ENCODE peak calls at places on chromosomes 11 and 22, in six cellular contexts. One of them, this sample, is unnamed.

GRCh38 chr11:73710964-73711363 is 49.9 kb downstream of the RAB6A start:
- DNase-seq in IMR-90: no peak
- DNase-seq in HEK293T: no peak
- DNase-seq in K562: no peak
- DNase-seq in A549: no peak
- DNase-seq in GM12878: no peak
- DNase-seq in this sample: no peak

GRCh38 chr11:132972565-132972964 is 559.7 kb downstream of the OPCML start:
- DNase-seq in IMR-90: no peak
- DNase-seq in HEK293T: no peak
- DNase-seq in K562: no peak
- DNase-seq in A549: no peak
- DNase-seq in GM12878: no peak
- DNase-seq in this sample: no peak

GRCh38 chr11:118622376-118623290 is 15.2 kb downstream of the PHLDB1 start:
- DNase-seq in IMR-90: peak; percentile 69
- DNase-seq in HEK293T: no peak
- DNase-seq in K562: peak; percentile 22
- DNase-seq in A549: peak; percentile 38
- DNase-seq in GM12878: no peak
- DNase-seq in this sample: no peak

GRCh38 chr11:47204633-47204989 is 10.2 kb upstream of the DDB2 start:
- DNase-seq in IMR-90: peak; percentile 78
- DNase-seq in HEK293T: peak; percentile 4
- DNase-seq in K562: no peak
- DNase-seq in A549: peak; percentile 46
- DNase-seq in GM12878: no peak
- DNase-seq in this sample: no peak

GRCh38 chr11:120090411-120090810 is 47.5 kb downstream of the TRIM29 start:
- DNase-seq in IMR-90: no peak
- DNase-seq in HEK293T: no peak
- DNase-seq in K562: no peak
- DNase-seq in A549: no peak
- DNase-seq in GM12878: no peak
- DNase-seq in this sample: no peak

GRCh38 chr22:29742319-29742718 is 22.5 kb downstream of the CABP7 start:
- DNase-seq in IMR-90: no peak
- DNase-seq in HEK293T: no peak
- DNase-seq in K562: no peak
- DNase-seq in A549: no peak
- DNase-seq in GM12878: no peak
- DNase-seq in this sample: no peak

GRCh38 chr22:36184433-36185035 is 17.1 kb downstream of the APOL4 start:
- DNase-seq in IMR-90: no peak
- DNase-seq in HEK293T: no peak
- DNase-seq in K562: no peak
- DNase-seq in A549: no peak
- DNase-seq in GM12878: no peak
- DNase-seq in this sample: no peak

GRCh38 chr11:104843150-104843837 is 55.0 kb downstream of the CASP12 start:
- DNase-seq in IMR-90: no peak
- DNase-seq in HEK293T: no peak
- DNase-seq in K562: no peak
- DNase-seq in A549: no peak
- DNase-seq in GM12878: no peak
- DNase-seq in this sample: no peak

GRCh38 chr22:38415561-38416321 is 39.3 kb downstream of the KCNJ4 start:
- DNase-seq in IMR-90: no peak
- DNase-seq in HEK293T: peak; percentile 70
- DNase-seq in K562: no peak
- DNase-seq in A549: no peak
- DNase-seq in GM12878: no peak
- DNase-seq in this sample: no peak

GRCh38 chr11:46522682-46523281 is 71.0 kb downstream of the AMBRA1 start:
- DNase-seq in IMR-90: no peak
- DNase-seq in HEK293T: no peak
- DNase-seq in K562: no peak
- DNase-seq in A549: no peak
- DNase-seq in GM12878: no peak
- DNase-seq in this sample: peak; percentile 37

GRCh38 chr22:25651332-25651731 is 86.9 kb downstream of the GRK3 start:
- DNase-seq in IMR-90: no peak
- DNase-seq in HEK293T: no peak
- DNase-seq in K562: no peak
- DNase-seq in A549: no peak
- DNase-seq in GM12878: no peak
- DNase-seq in this sample: no peak

GRCh38 chr11:92070026-92070889 is 154.4 kb upstream of the FAT3 start:
- DNase-seq in IMR-90: no peak
- DNase-seq in HEK293T: no peak
- DNase-seq in K562: no peak
- DNase-seq in A549: no peak
- DNase-seq in GM12878: no peak
- DNase-seq in this sample: no peak

GRCh38 chr11:44944853-44945235 is 5.8 kb downstream of the TP53I11 start:
- DNase-seq in IMR-90: no peak
- DNase-seq in HEK293T: no peak
- DNase-seq in K562: no peak
- DNase-seq in A549: no peak
- DNase-seq in GM12878: no peak
- DNase-seq in this sample: no peak

GRCh38 chr11:94968334-94968958 is 4.9 kb downstream of the CWC15 start:
- DNase-seq in IMR-90: peak; percentile 60
- DNase-seq in HEK293T: no peak
- DNase-seq in K562: no peak
- DNase-seq in A549: no peak
- DNase-seq in GM12878: no peak
- DNase-seq in this sample: peak; percentile 27

GRCh38 chr22:49825944-49826602 is 1.6 kb downstream of the BRD1 start:
- DNase-seq in IMR-90: peak; percentile 72
- DNase-seq in HEK293T: no peak
- DNase-seq in K562: peak; percentile 55
- DNase-seq in A549: no peak
- DNase-seq in GM12878: no peak
- DNase-seq in this sample: peak; percentile 38

GRCh38 chr11:90446207-90446606 is 223.4 kb upstream of the CHORDC1 start:
- DNase-seq in IMR-90: no peak
- DNase-seq in HEK293T: no peak
- DNase-seq in K562: no peak
- DNase-seq in A549: no peak
- DNase-seq in GM12878: no peak
- DNase-seq in this sample: no peak

GRCh38 chr11:99271527-99271926 is 250.8 kb downstream of the CNTN5 start:
- DNase-seq in IMR-90: no peak
- DNase-seq in HEK293T: no peak
- DNase-seq in K562: no peak
- DNase-seq in A549: no peak
- DNase-seq in GM12878: no peak
- DNase-seq in this sample: no peak

GRCh38 chr11:77151804-77152513 is 23.9 kb downstream of the MYO7A start:
- DNase-seq in IMR-90: peak; percentile 32
- DNase-seq in HEK293T: no peak
- DNase-seq in K562: no peak
- DNase-seq in A549: no peak
- DNase-seq in GM12878: peak; percentile 5
- DNase-seq in this sample: no peak

GRCh38 chr11:987671-988070 is 48.8 kb downstream of the MUC6 start:
- DNase-seq in IMR-90: no peak
- DNase-seq in HEK293T: no peak
- DNase-seq in K562: no peak
- DNase-seq in A549: no peak
- DNase-seq in GM12878: no peak
- DNase-seq in this sample: no peak

GRCh38 chr22:36467946-36468345 is 13.5 kb downstream of the TXN2 start:
- DNase-seq in IMR-90: peak; percentile 97
- DNase-seq in HEK293T: no peak
- DNase-seq in K562: peak; percentile 80
- DNase-seq in A549: peak; percentile 33
- DNase-seq in GM12878: no peak
- DNase-seq in this sample: no peak

GRCh38 chr11:34358258-34358665 is 452 bp upstream of the ABTB2 start:
- DNase-seq in IMR-90: peak; percentile 24
- DNase-seq in HEK293T: peak; percentile 67
- DNase-seq in K562: peak; percentile 67
- DNase-seq in A549: peak; percentile 71
- DNase-seq in GM12878: no peak
- DNase-seq in this sample: peak; percentile 75
- TF ChIP-seq BHLHE40 in IMR-90: no peak
- TF ChIP-seq BHLHE40 in HEK293T: no peak
- TF ChIP-seq BHLHE40 in K562: no peak
- TF ChIP-seq BHLHE40 in A549: no peak
- TF ChIP-seq BHLHE40 in GM12878: no peak
- TF ChIP-seq BHLHE40 in this sample: peak; percentile 3

DNA sequence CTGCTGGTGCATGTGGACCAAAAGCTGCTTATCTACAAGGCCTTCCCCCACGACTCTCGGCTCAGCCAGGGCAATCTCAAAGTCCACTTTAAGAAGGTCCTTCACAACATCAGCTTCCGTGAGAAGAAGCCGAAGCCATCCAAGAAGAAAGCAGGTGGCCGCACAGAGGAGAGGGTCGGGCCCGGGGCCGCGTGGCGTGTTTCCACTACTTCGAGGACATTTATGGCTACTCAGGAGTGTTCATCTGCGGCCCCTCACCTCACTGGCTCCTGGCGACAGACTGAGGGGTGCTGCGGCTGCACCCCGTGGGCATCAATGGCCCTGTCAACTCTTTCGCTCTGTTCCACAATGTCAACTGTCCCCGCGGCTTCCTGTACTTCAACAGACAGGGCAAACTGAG is 16.2 kb upstream of the SLC5A4 start:
- DNase-seq in IMR-90: no peak
- DNase-seq in HEK293T: no peak
- DNase-seq in K562: no peak
- DNase-seq in A549: no peak
- DNase-seq in GM12878: no peak
- DNase-seq in this sample: no peak
- TF ChIP-seq BHLHE40 in IMR-90: no peak
- TF ChIP-seq BHLHE40 in HEK293T: no peak
- TF ChIP-seq BHLHE40 in K562: no peak
- TF ChIP-seq BHLHE40 in A549: no peak
- TF ChIP-seq BHLHE40 in GM12878: no peak
- TF ChIP-seq BHLHE40 in this sample: no peak

DNA sequence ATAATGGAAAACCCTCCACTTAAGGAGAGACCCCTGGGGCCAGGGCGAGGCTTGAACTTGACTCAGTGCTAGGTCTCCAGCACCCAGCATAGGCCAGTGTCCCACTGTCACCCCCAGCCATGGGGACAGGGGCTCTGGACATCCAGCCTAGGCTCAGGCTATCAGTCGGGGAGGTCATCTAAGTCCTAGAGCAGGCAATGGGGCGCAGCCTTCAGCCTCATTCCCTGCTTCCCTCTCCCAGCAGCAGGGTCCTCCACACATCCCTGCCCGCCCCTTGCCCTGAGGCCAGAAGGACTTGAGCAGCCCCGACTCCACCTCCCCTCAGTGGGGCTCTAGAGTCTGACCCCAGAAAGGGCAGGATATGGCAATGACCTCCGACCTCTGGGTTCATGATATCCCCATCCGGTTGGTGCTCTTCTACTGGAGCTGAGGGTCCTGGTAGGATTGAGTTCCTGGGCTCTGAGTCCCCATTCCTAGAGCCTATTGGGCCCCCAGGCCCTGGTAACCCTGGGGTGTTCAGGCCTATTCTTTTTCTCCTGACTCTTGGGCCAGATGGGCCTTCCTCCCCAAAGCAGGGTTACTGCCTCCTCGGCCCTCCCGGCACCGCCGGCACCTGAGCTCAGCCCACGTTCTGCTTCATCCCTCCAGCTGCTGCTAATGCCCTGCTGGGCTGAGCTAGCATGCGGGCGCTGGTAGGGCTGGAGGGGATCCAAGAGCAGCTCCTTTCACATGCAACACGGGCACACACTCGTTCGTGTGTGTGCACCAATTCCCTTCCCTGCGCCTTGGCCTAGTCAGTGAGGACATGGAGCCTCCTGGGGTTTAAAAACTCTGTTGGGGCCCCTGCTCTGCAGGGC is 4.4 kb downstream of the CST6 start:
- DNase-seq in IMR-90: no peak
- DNase-seq in HEK293T: no peak
- DNase-seq in K562: no peak
- DNase-seq in A549: no peak
- DNase-seq in GM12878: no peak
- DNase-seq in this sample: no peak
- TF ChIP-seq BHLHE40 in IMR-90: no peak
- TF ChIP-seq BHLHE40 in HEK293T: no peak
- TF ChIP-seq BHLHE40 in K562: no peak
- TF ChIP-seq BHLHE40 in A549: no peak
- TF ChIP-seq BHLHE40 in GM12878: no peak
- TF ChIP-seq BHLHE40 in this sample: no peak

GRCh38 chr11:12554122-12554521 is 120.1 kb upstream of the TEAD1 start:
- DNase-seq in IMR-90: no peak
- DNase-seq in HEK293T: no peak
- DNase-seq in K562: no peak
- DNase-seq in A549: no peak
- DNase-seq in GM12878: no peak
- DNase-seq in this sample: no peak

GRCh38 chr11:12556155-12556554 is 118.1 kb upstream of the TEAD1 start:
- DNase-seq in IMR-90: peak; percentile 62
- DNase-seq in HEK293T: no peak
- DNase-seq in K562: no peak
- DNase-seq in A549: no peak
- DNase-seq in GM12878: no peak
- DNase-seq in this sample: no peak

GRCh38 chr11:12556788-12557384 is 117.3 kb upstream of the TEAD1 start:
- DNase-seq in IMR-90: peak; percentile 96
- DNase-seq in HEK293T: no peak
- DNase-seq in K562: no peak
- DNase-seq in A549: peak; percentile 71
- DNase-seq in GM12878: no peak
- DNase-seq in this sample: peak; percentile 39

GRCh38 chr11:12547953-12548650 is 126.1 kb upstream of the TEAD1 start:
- DNase-seq in IMR-90: no peak
- DNase-seq in HEK293T: no peak
- DNase-seq in K562: peak; percentile 10
- DNase-seq in A549: no peak
- DNase-seq in GM12878: no peak
- DNase-seq in this sample: no peak

GRCh38 chr11:12552677-12553076 is 121.5 kb upstream of the TEAD1 start:
- DNase-seq in IMR-90: peak; percentile 90
- DNase-seq in HEK293T: no peak
- DNase-seq in K562: no peak
- DNase-seq in A549: no peak
- DNase-seq in GM12878: no peak
- DNase-seq in this sample: no peak
- TF ChIP-seq BHLHE40 in IMR-90: no peak
- TF ChIP-seq BHLHE40 in HEK293T: no peak
- TF ChIP-seq BHLHE40 in K562: no peak
- TF ChIP-seq BHLHE40 in A549: no peak
- TF ChIP-seq BHLHE40 in GM12878: no peak
- TF ChIP-seq BHLHE40 in this sample: no peak

GRCh38 chr11:36601145-36601544 is 3.1 kb upstream of the RAG2 start:
- DNase-seq in IMR-90: no peak
- DNase-seq in HEK293T: no peak
- DNase-seq in K562: no peak
- DNase-seq in A549: no peak
- DNase-seq in GM12878: no peak
- DNase-seq in this sample: no peak
- TF ChIP-seq BHLHE40 in IMR-90: no peak
- TF ChIP-seq BHLHE40 in HEK293T: no peak
- TF ChIP-seq BHLHE40 in K562: no peak
- TF ChIP-seq BHLHE40 in A549: no peak
- TF ChIP-seq BHLHE40 in GM12878: no peak
- TF ChIP-seq BHLHE40 in this sample: no peak

This sample was measured in HepG2.